ENCODE peak calls at places on chromosome 21, in nine cellular contexts. V is CD8-positive, alpha-beta memory T cell; K is amniotic stem cell; Z is T follicular helper cell; Y is fibroblast of lung; R is activated CD4-positive, alpha-beta T cell treated with anti-CD3 and anti-CD28 coated beads, Interleukin-2, amount 10 ng/mL, durations not matched to agents 7 days and 5 days; N is PC-3; O is iris pigment epithelial cell; G is T-cell. D is an unnamed sample.

GRCh38 chr21:33069994-33070811 is at the start of gene OLIG1:
- DNase-seq in Y (peak), V (no peak), R (peak), K (no peak), N (peak), Z (no peak), G (no peak), O (peak), D (no peak)

GRCh38 chr21:42614391-42614790 is 39.0 kb upstream of the PDE9A start:
- DNase-seq in Y (no peak), G (peak), O (no peak), R (peak), V (peak), Z (peak), K (no peak), N (no peak), D (peak)

GRCh38 chr21:38989745-38990423 is 184.2 kb downstream of the ETS2 start:
- DNase-seq in G (no peak), Z (no peak), Y (peak), K (peak), O (peak), N (peak), V (no peak), R (no peak), D (no peak)

GRCh38 chr21:27244796-27245195 is 277.9 kb upstream of the ADAMTS5 start:
- DNase-seq in Y (no peak), O (no peak), G (no peak), R (no peak), V (no peak), K (no peak), Z (no peak), N (no peak), D (no peak)

GRCh38 chr21:42847051-42847707 is 32.2 kb downstream of the WDR4 start:
- DNase-seq in K (no peak), Y (no peak), O (no peak), G (no peak), Z (no peak), R (no peak), V (no peak), N (no peak), D (peak)

GRCh38 chr21:42234026-42234425 is 15.1 kb downstream of the ABCG1 start:
- DNase-seq in R (no peak), O (no peak), Y (no peak), G (no peak), K (no peak), N (no peak), V (no peak), Z (no peak), D (no peak)

GRCh38 chr21:15367061-15367626 is 302.3 kb upstream of the NRIP1 start:
- DNase-seq in G (no peak), V (no peak), N (no peak), K (no peak), R (no peak), O (no peak), Y (no peak), Z (no peak), D (no peak)

GRCh38 chr21:45309069-45309521 is 21.4 kb upstream of the POFUT2 start:
- DNase-seq in R (peak), K (no peak), G (no peak), O (peak), Y (peak), Z (no peak), V (peak), N (peak), D (no peak)

GRCh38 chr21:42471716-42472330 is 24.2 kb downstream of the RSPH1 start:
- DNase-seq in Z (no peak), O (no peak), Y (no peak), K (no peak), R (no peak), G (no peak), N (no peak), V (no peak), D (peak)

GRCh38 chr21:32467291-32467690 is 54.8 kb downstream of the EVA1C start:
- DNase-seq in G (no peak), Y (no peak), R (no peak), V (no peak), K (no peak), N (no peak), Z (no peak), O (no peak), D (no peak)